ENCODE peak calls at places on chromosomes 12 and 14, in ten cellular contexts. X is stimulated activated CD4-positive, alpha-beta T cell treated with anti-CD3 and anti-CD28 coated beads, Interleukin-2, amount 100 ng/mL, for 24 hours; M is ureter; T is choroid plexus epithelial cell; G is Ammon's horn; F is stomach; R is testis; Y is GM12892; J is T-helper 2 cell; A is NCI-H1092 treated with DMSO at 0.1 percent for 48 hours. L is an unnamed sample.

GRCh38 chr14:105568859-105569766 is 42.7 kb downstream of the TMEM121 start:
- DNase-seq in X (no peak), M (no peak), T (no peak), G (no peak), F (no peak), R (no peak), Y (no peak), J (no peak), A (no peak), L (no peak)

GRCh38 chr14:72793154-72793725 is 100.7 kb downstream of the DPF3 start:
- DNase-seq in X (no peak), M (no peak), T (no peak), G (no peak), F (no peak), R (no peak), Y (no peak), J (no peak), A (no peak), L (peak; percentile 4)

GRCh38 chr12:18567787-18568186 is 170.0 kb downstream of the PLCZ1 start:
- DNase-seq in X (no peak), M (no peak), T (no peak), G (no peak), F (no peak), R (no peak), Y (no peak), J (no peak), A (no peak), L (no peak)

GRCh38 chr14:51614707-51615106 is 37.0 kb upstream of the FRMD6 start:
- DNase-seq in X (no peak), M (no peak), T (no peak), G (no peak), F (no peak), R (no peak), Y (no peak), J (no peak), A (no peak), L (no peak)

GRCh38 chr14:51554339-51554920 is 97.3 kb upstream of the FRMD6 start:
- DNase-seq in X (no peak), M (no peak), T (peak; percentile 83), G (no peak), F (no peak), R (no peak), Y (no peak), J (no peak), A (no peak), L (no peak)

GRCh38 chr12:101830391-101831325 is at the start of gene GNPTAB:
- DNase-seq in X (peak; percentile 95), M (peak; percentile 95), T (peak; percentile 95), G (peak; percentile 94), F (peak; percentile 95), R (peak; percentile 95), Y (peak; percentile 82), J (peak; percentile 93), A (peak; percentile 66), L (peak; percentile 96)

GRCh38 chr14:44404021-44404420 is 103.1 kb downstream of the FSCB start:
- DNase-seq in X (no peak), M (no peak), T (no peak), G (peak; percentile 15), F (no peak), R (no peak), Y (no peak), J (no peak), A (no peak), L (no peak)

GRCh38 chr12:93722757-93723567 is 45.8 kb downstream of the CRADD start:
- DNase-seq in X (no peak), M (no peak), T (no peak), G (peak; percentile 39), F (peak; percentile 37), R (no peak), Y (no peak), J (no peak), A (no peak), L (no peak)

GRCh38 chr12:71139153-71139735 is 18.6 kb downstream of the TSPAN8 start:
- DNase-seq in X (no peak), M (no peak), T (no peak), G (no peak), F (no peak), R (no peak), Y (no peak), J (no peak), A (no peak), L (peak; percentile 31)

GRCh38 chr12:79058342-79058741 is 193.8 kb downstream of the SYT1 start:
- DNase-seq in X (no peak), M (no peak), T (peak; percentile 83), G (no peak), F (no peak), R (no peak), Y (no peak), J (no peak), A (no peak), L (no peak)

GRCh38 chr14:38958589-38958988 is 144.4 kb downstream of the SEC23A start:
- DNase-seq in X (no peak), M (no peak), T (peak; percentile 15), G (no peak), F (no peak), R (no peak), Y (no peak), J (no peak), A (no peak), L (no peak)

GRCh38 chr12:46371718-46372130 is 849 bp downstream of the SLC38A2 start:
- DNase-seq in X (peak; percentile 65), M (peak; percentile 81), T (peak; percentile 71), G (peak; percentile 70), F (peak; percentile 72), R (peak; percentile 51), Y (peak; percentile 43), J (no peak), A (peak; percentile 91), L (peak; percentile 81)

GRCh38 chr14:88233915-88234314 is 89.2 kb downstream of the KCNK10 start:
- DNase-seq in X (peak; percentile 3), M (no peak), T (peak; percentile 0), G (no peak), F (no peak), R (peak; percentile 15), Y (no peak), J (no peak), A (peak; percentile 14), L (peak; percentile 40)

GRCh38 chr12:2138871-2139308 is 86.1 kb downstream of the CACNA1C start:
- DNase-seq in X (no peak), M (no peak), T (peak; percentile 35), G (no peak), F (no peak), R (no peak), Y (no peak), J (no peak), A (no peak), L (peak; percentile 59)

GRCh38 chr12:124745891-124746570 is 117.6 kb downstream of the SCARB1 start:
- DNase-seq in X (peak; percentile 35), M (peak; percentile 93), T (peak; percentile 90), G (peak; percentile 98), F (peak; percentile 93), R (peak; percentile 98), Y (no peak), J (no peak), A (peak; percentile 79), L (peak; percentile 99)

GRCh38 chr12:41629606-41630005 is 441.5 kb downstream of the PDZRN4 start:
- DNase-seq in X (no peak), M (no peak), T (no peak), G (no peak), F (no peak), R (no peak), Y (no peak), J (no peak), A (no peak), L (no peak)

GRCh38 chr12:111505601-111506036 is 93.5 kb downstream of the ATXN2 start:
- DNase-seq in X (no peak), M (no peak), T (no peak), G (no peak), F (no peak), R (no peak), Y (no peak), J (peak; percentile 33), A (no peak), L (no peak)

GRCh38 chr14:92959761-92960680 is 37.1 kb downstream of the CHGA start:
- DNase-seq in X (no peak), M (no peak), T (no peak), G (no peak), F (no peak), R (no peak), Y (no peak), J (no peak), A (peak; percentile 72), L (peak; percentile 86)

GRCh38 chr14:52922059-52922458 is 28.8 kb downstream of the FERMT2 start:
- DNase-seq in X (no peak), M (no peak), T (no peak), G (no peak), F (no peak), R (no peak), Y (no peak), J (no peak), A (no peak), L (no peak)

GRCh38 chr12:131012279-131013069 is 58.8 kb downstream of the ADGRD1 start:
- DNase-seq in X (no peak), M (no peak), T (no peak), G (no peak), F (no peak), R (no peak), Y (no peak), J (no peak), A (no peak), L (no peak)

GRCh38 chr14:78950654-78951053 is 780.5 kb downstream of the NRXN3 start:
- DNase-seq in X (no peak), M (no peak), T (peak; percentile 67), G (no peak), F (no peak), R (no peak), Y (no peak), J (no peak), A (no peak), L (no peak)

GRCh38 chr14:96105089-96105920 is 66.1 kb downstream of the C14orf132 start:
- DNase-seq in X (no peak), M (no peak), T (no peak), G (no peak), F (no peak), R (no peak), Y (no peak), J (no peak), A (no peak), L (no peak)

GRCh38 chr12:47781479-47782371 is 8.7 kb downstream of the SLC48A1 start:
- DNase-seq in X (no peak), M (peak; percentile 77), T (no peak), G (no peak), F (no peak), R (no peak), Y (no peak), J (no peak), A (no peak), L (no peak)

GRCh38 chr12:90173499-90174197 is 465.0 kb upstream of the ATP2B1 start:
- DNase-seq in X (no peak), M (no peak), T (no peak), G (no peak), F (no peak), R (no peak), Y (no peak), J (no peak), A (no peak), L (no peak)

GRCh38 chr14:77458249-77458950 is 507 bp downstream of the AHSA1 start:
- DNase-seq in X (peak; percentile 38), M (no peak), T (peak; percentile 43), G (peak; percentile 33), F (peak; percentile 43), R (peak; percentile 52), Y (no peak), J (peak; percentile 5), A (peak; percentile 26), L (peak; percentile 66)

GRCh38 chr12:71392521-71393145 is 47.0 kb upstream of the LGR5 start:
- DNase-seq in X (no peak), M (no peak), T (peak; percentile 93), G (peak; percentile 67), F (no peak), R (peak; percentile 17), Y (peak; percentile 10), J (no peak), A (peak; percentile 76), L (peak; percentile 83)

GRCh38 chr14:23378612-23379220 is 1.9 kb downstream of the CMTM5 start:
- DNase-seq in X (no peak), M (no peak), T (no peak), G (no peak), F (no peak), R (no peak), Y (no peak), J (no peak), A (no peak), L (no peak)

GRCh38 chr12:112908548-112908947 is 1.8 kb downstream of the OAS1 start:
- DNase-seq in X (peak; percentile 32), M (no peak), T (peak; percentile 12), G (no peak), F (no peak), R (no peak), Y (no peak), J (no peak), A (no peak), L (no peak)